ENCODE peak calls at places on chromosomes 11 and 22, in seven cellular contexts. E is left ventricle myocardium inferior; C is stimulated activated CD8-positive, alpha-beta memory T cell treated with anti-CD3 and anti-CD28 coated beads, Interleukin-15, amount 100 ng/mL, for 4 hours; T is mucosa of gallbladder; B is Peyer's patch; O is activated CD4-positive, alpha-beta T cell treated with anti-CD3 and anti-CD28 coated beads, Interleukin-2, amount 50 U/mL, for 1 hour; J is T-helper 9 cell. N is an unnamed sample.

GRCh38 chr11:34647131-34647530 is 26.2 kb downstream of the EHF start:
- DNase-seq in E (no peak), C (no peak), T (no peak), B (no peak), O (no peak), J (no peak), N (no peak)

GRCh38 chr11:67583319-67584204 is at the start of gene GSTP1:
- DNase-seq in E (peak; percentile 94), C (peak; percentile 70), T (peak; percentile 92), B (peak; percentile 86), O (peak; percentile 70), J (peak; percentile 70), N (peak; percentile 94)

GRCh38 chr22:27719535-27720227 is 81.9 kb downstream of the MN1 start:
- DNase-seq in E (no peak), C (no peak), T (peak; percentile 70), B (no peak), O (no peak), J (no peak), N (no peak)

GRCh38 chr11:19890308-19890707 is 177.7 kb downstream of the NAV2 start:
- DNase-seq in E (no peak), C (no peak), T (no peak), B (no peak), O (no peak), J (no peak), N (no peak)

GRCh38 chr11:70319694-70320093 is 49.2 kb downstream of the PPFIA1 start:
- DNase-seq in E (peak; percentile 41), C (no peak), T (no peak), B (no peak), O (no peak), J (no peak), N (no peak)

GRCh38 chr11:8315463-8315862 is 51.8 kb upstream of the LMO1 start:
- DNase-seq in E (no peak), C (no peak), T (no peak), B (no peak), O (no peak), J (no peak), N (peak; percentile 15)

GRCh38 chr11:36362902-36363301 is 66.8 kb downstream of the PRR5L start:
- DNase-seq in E (no peak), C (no peak), T (no peak), B (no peak), O (no peak), J (no peak), N (no peak)

GRCh38 chr11:114061053-114062049 is 1.8 kb downstream of the ZBTB16 start:
- DNase-seq in E (peak; percentile 56), C (no peak), T (no peak), B (no peak), O (no peak), J (no peak), N (peak; percentile 71)

GRCh38 chr11:118623291-118623655 is 15.9 kb downstream of the PHLDB1 start:
- DNase-seq in E (no peak), C (no peak), T (no peak), B (no peak), O (no peak), J (no peak), N (peak; percentile 54)

GRCh38 chr11:100578966-100579365 is 108.1 kb upstream of the ARHGAP42 start:
- DNase-seq in E (no peak), C (no peak), T (no peak), B (no peak), O (no peak), J (no peak), N (no peak)

GRCh38 chr11:104968365-104968855 is at the start of gene CASP4:
- DNase-seq in E (no peak), C (no peak), T (peak; percentile 36), B (no peak), O (no peak), J (no peak), N (no peak)

GRCh38 chr22:36808611-36809344 is 8.1 kb downstream of the PVALB start:
- DNase-seq in E (no peak), C (no peak), T (no peak), B (no peak), O (no peak), J (no peak), N (no peak)

GRCh38 chr11:34426766-34427170 is 12.0 kb upstream of the CAT start:
- DNase-seq in E (no peak), C (no peak), T (no peak), B (no peak), O (no peak), J (no peak), N (no peak)

GRCh38 chr11:1481861-1482441 is 4.6 kb downstream of the MOB2 start:
- DNase-seq in E (peak; percentile 11), C (no peak), T (no peak), B (no peak), O (no peak), J (no peak), N (no peak)

GRCh38 chr22:45259754-45260394 is 19.2 kb upstream of the KIAA0930 start:
- DNase-seq in E (no peak), C (no peak), T (no peak), B (no peak), O (no peak), J (no peak), N (no peak)

GRCh38 chr11:121487191-121487590 is 34.4 kb upstream of the SORL1-AS1 start:
- DNase-seq in E (no peak), C (no peak), T (no peak), B (no peak), O (no peak), J (no peak), N (no peak)

GRCh38 chr11:8967159-8967558 is 2.9 kb upstream of the TMEM9B start:
- DNase-seq in E (no peak), C (no peak), T (no peak), B (no peak), O (no peak), J (no peak), N (no peak)

GRCh38 chr11:129605815-129606214 is 209.8 kb upstream of the TMEM45B start:
- DNase-seq in E (no peak), C (no peak), T (no peak), B (no peak), O (no peak), J (no peak), N (no peak)

GRCh38 chr11:14449302-14449714 is 50.3 kb downstream of the COPB1 start:
- DNase-seq in E (no peak), C (no peak), T (no peak), B (no peak), O (no peak), J (no peak), N (no peak)

GRCh38 chr11:34586655-34587281 is 34.1 kb upstream of the EHF start:
- DNase-seq in E (no peak), C (no peak), T (no peak), B (no peak), O (no peak), J (no peak), N (no peak)

GRCh38 chr11:45098929-45099328 is 47.5 kb upstream of the PRDM11 start:
- DNase-seq in E (no peak), C (no peak), T (peak; percentile 6), B (no peak), O (no peak), J (no peak), N (no peak)

GRCh38 chr11:71451596-71452353 is 1.2 kb upstream of the NADSYN1 start:
- DNase-seq in E (no peak), C (no peak), T (no peak), B (no peak), O (no peak), J (no peak), N (no peak)

GRCh38 chr11:2678396-2678795 is 21.4 kb downstream of the KCNQ1OT1 start:
- DNase-seq in E (no peak), C (no peak), T (no peak), B (no peak), O (no peak), J (no peak), N (no peak)

N was measured in ovary.